ENCODE peak calls at places on chromosomes 4 and X, in five cellular contexts. B, Z, V, C and A are unnamed samples.

GRCh38 chrX:129600981-129601424 is 53.8 kb downstream of the APLN start:
- DNase-seq in C (peak), B (no peak), Z (peak), V (peak), A (no peak)

GRCh38 chr4:114040319-114041116 is 61.1 kb upstream of the ARSJ start:
- DNase-seq in C (no peak), V (peak), Z (no peak), B (no peak), A (no peak)

GRCh38 chrX:135520022-135520552 is 373 bp upstream of the INTS6L start:
- DNase-seq in B (no peak), V (no peak), Z (peak), C (peak), A (no peak)

GRCh38 chrX:115624916-115625315 is 63.9 kb downstream of the PLS3 start:
- DNase-seq in B (no peak), C (no peak), V (no peak), Z (no peak), A (no peak)

GRCh38 chrX:130523460-130524394 is 121.9 kb downstream of the RBMX2 start:
- DNase-seq in Z (no peak), V (peak), C (peak), B (no peak), A (peak)

GRCh38 chr4:99506781-99507180 is 4.0 kb upstream of the C4orf17 start:
- DNase-seq in Z (no peak), V (no peak), B (no peak), C (peak), A (no peak)

GRCh38 chr4:10085828-10086505 is 30.6 kb downstream of the WDR1 start:
- DNase-seq in C (no peak), Z (no peak), B (no peak), V (peak), A (peak)

GRCh38 chrX:16239211-16239610 is 71.9 kb downstream of the MAGEB17 start:
- DNase-seq in B (no peak), C (peak), Z (peak), V (peak), A (peak)

GRCh38 chr4:168486961-168487820 is 6.9 kb upstream of the DDX60L start:
- DNase-seq in V (peak), C (peak), B (no peak), Z (peak), A (no peak)

GRCh38 chr4:150510176-150510875 is 71.6 kb upstream of the MAB21L2 start:
- DNase-seq in V (peak), Z (peak), C (peak), B (no peak), A (no peak)

GRCh38 chr4:10101559-10102192 is 14.9 kb downstream of the WDR1 start:
- DNase-seq in B (no peak), V (no peak), Z (no peak), C (peak), A (peak)

GRCh38 chr4:88742561-88742960 is 44.9 kb upstream of the NAP1L5 start:
- DNase-seq in C (no peak), B (no peak), Z (no peak), V (no peak), A (no peak)

GRCh38 chr4:181569553-181569952 is 673.6 kb upstream of the TENM3 start:
- DNase-seq in C (peak), V (peak), Z (no peak), B (no peak), A (no peak)
- TF ChIP-seq CTCF in C (peak), V (peak), Z (peak), B (no peak), A (peak)

GRCh38 chrX:1925053-1925481 is 310.2 kb downstream of the ASMT start:
- DNase-seq in C (no peak), V (no peak), Z (no peak), B (no peak), A (no peak)
- TF ChIP-seq CTCF in C (no peak), V (no peak), Z (no peak), B (no peak), A (no peak)

DNA sequence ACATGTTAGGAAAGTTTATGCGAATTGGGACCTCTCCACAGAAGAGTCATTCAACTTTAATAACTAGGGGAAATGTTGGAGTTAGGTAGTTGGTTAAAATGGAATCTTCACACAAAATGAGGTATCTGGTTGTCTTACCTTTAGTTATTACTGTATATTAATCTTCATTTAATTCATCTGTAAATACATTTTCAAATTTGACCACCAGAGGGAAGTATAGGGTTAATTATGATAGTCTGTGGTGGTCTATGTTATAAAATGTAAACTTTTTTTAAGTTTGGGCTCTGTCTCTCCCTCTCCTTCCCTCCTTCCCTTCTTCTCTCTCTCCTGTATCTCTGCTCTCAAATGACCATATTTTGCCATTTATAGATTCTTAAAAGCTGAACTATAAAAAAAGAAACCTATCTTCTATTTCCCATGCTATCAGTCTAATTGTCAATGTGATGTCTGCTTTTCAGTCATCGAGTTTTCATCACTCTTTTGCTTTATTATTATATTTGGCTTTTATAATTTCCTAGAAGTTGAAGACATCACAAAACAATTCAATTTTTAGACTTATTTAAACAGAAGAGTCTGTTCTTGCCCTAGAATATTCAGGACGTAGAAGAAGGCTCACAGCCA is 49.8 kb downstream of the TMEM144 start:
- DNase-seq in B (no peak), V (peak), C (peak), Z (no peak), A (no peak)
- TF ChIP-seq CTCF in B (peak), V (no peak), C (peak), Z (no peak), A (peak)

GRCh38 chr4:177196615-177197014 is 113.1 kb upstream of the NEIL3 start:
- DNase-seq in B (no peak), C (no peak), V (no peak), Z (no peak), A (no peak)
- TF ChIP-seq CTCF in B (no peak), C (no peak), V (no peak), Z (no peak), A (no peak)

DNA sequence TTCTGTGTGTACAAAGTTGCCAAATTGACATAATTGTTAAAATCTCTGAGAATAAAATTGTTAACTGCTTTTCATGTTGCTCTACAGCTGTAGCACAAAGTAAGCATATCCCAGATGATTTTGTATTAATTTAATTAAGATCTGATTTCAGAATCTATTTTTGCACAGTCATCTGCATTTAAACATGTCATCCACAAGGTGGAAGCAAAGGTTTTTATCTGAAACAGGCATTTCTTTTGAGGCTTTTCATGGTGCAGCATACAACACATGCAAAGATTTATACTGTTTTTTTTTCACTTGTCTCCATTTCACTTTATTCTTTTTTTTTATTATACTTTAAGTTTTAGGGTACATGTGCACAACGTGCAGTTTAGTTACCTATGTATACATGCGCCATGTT is 51.2 kb downstream of the GC start:
- DNase-seq in V (peak), C (peak), Z (no peak), B (no peak), A (no peak)
- TF ChIP-seq CTCF in V (peak), C (peak), Z (peak), B (no peak), A (peak)

DNA sequence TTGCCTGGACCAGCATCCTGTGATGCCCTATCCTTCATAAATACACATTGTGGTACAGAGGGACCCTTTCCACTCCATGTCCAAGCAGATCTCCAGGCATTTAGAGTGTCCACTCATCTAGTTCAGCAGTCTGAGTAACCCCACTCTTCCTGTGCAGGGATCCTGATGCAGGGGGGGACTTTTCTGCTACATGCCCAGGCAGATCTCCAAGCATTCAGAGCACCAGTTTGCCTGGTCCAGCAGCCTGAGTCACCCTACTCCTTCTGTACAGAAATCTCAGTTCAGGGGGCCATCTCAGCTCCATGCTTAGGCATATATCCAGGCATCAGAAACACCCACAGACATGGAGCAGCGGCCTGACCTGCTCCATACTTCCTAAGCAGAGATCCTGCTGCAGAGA is 1089.8 kb downstream of the FAT4 start:
- DNase-seq in B (no peak), V (no peak), C (peak), Z (peak), A (no peak)
- TF ChIP-seq CTCF in B (no peak), V (no peak), C (no peak), Z (no peak), A (no peak)